ENCODE peak calls at places on chromosomes 6 and 20, in four cellular contexts. D is kidney, I is prostate gland, K is hepatocyte. G is an unnamed sample.
A peak's percentile ranks its signal among the peaks of the same experiment; 100 is the strongest.

GRCh38 chr6:98566126-98566525 is 268.2 kb upstream of the POU3F2 start:
- DNase-seq in D (no peak), I (no peak), K (no peak), G (no peak)

GRCh38 chr6:157724138-157724537 is 98.9 kb upstream of the SNX9 start:
- DNase-seq in D (no peak), I (no peak), K (no peak), G (no peak)

GRCh38 chr6:137258170-137258569 is 39.0 kb upstream of the IFNGR1 start:
- DNase-seq in D (no peak), I (no peak), K (no peak), G (no peak)

GRCh38 chr6:157047951-157048350 is 270.8 kb downstream of the ARID1B start:
- DNase-seq in D (no peak), I (no peak), K (no peak), G (no peak)

GRCh38 chr20:11919046-11919445 is 1.4 kb downstream of the BTBD3 start:
- DNase-seq in D (no peak), I (peak; percentile 45), K (peak; percentile 26), G (no peak)

GRCh38 chr20:32980990-32981389 is 23.2 kb downstream of the SUN5 start:
- DNase-seq in D (no peak), I (no peak), K (no peak), G (no peak)

GRCh38 chr6:145603424-145603833 is 131.9 kb downstream of the EPM2A start:
- DNase-seq in D (no peak), I (no peak), K (no peak), G (no peak)

GRCh38 chr6:122491915-122492537 is 20.4 kb upstream of the SERINC1 start:
- DNase-seq in D (no peak), I (peak; percentile 47), K (peak; percentile 73), G (peak; percentile 76)

GRCh38 chr6:29995346-29995777 is 53.0 kb downstream of the HLA-A start:
- DNase-seq in D (no peak), I (no peak), K (no peak), G (no peak)

GRCh38 chr6:145668844-145669243 is 66.5 kb downstream of the EPM2A start:
- DNase-seq in D (no peak), I (no peak), K (no peak), G (no peak)

GRCh38 chr6:48419992-48420391 is 309.0 kb upstream of the PTCHD4 start:
- DNase-seq in D (no peak), I (no peak), K (no peak), G (no peak)

GRCh38 chr6:79609225-79609595 is 21.9 kb upstream of the SH3BGRL2 start:
- DNase-seq in D (no peak), I (no peak), K (no peak), G (no peak)

GRCh38 chr6:138477913-138478539 is 21.3 kb downstream of the NHSL1 start:
- DNase-seq in D (no peak), I (peak; percentile 19), K (no peak), G (no peak)

GRCh38 chr20:41344938-41345728 is 4.5 kb downstream of the LPIN3 start:
- DNase-seq in D (peak; percentile 26), I (no peak), K (no peak), G (no peak)

GRCh38 chr6:134169881-134170486 is 117.6 kb upstream of the SLC2A12 start:
- DNase-seq in D (no peak), I (no peak), K (no peak), G (no peak)

GRCh38 chr6:134171517-134171916 is 119.1 kb upstream of the SLC2A12 start:
- DNase-seq in D (no peak), I (no peak), K (no peak), G (no peak)

GRCh38 chr6:134172020-134172766 is 119.8 kb upstream of the SLC2A12 start:
- DNase-seq in D (no peak), I (no peak), K (no peak), G (no peak)

GRCh38 chr6:134168580-134169223 is 116.3 kb upstream of the SLC2A12 start:
- DNase-seq in D (no peak), I (no peak), K (no peak), G (no peak)

DNA sequence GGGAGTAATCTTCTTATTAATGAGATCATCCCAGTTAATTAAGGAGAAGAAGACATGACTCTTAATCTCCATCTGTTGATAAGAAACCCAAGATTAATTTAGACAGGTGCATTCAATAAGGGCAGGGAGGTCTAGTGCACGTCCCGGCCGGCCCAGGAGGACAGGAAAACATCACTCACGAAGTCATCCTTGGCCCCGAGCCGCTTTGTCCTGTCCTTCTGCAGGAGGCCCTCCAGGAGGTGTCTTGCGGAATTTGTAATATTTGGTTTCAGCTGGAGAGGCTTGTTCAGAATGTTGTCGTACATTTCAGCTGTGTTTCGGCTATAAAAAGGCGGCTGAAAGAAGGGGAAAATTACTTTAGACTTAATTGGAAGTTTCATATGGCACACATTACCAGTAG is 118.4 kb upstream of the SLC2A12 start:
- DNase-seq in D (no peak), I (no peak), K (no peak), G (no peak)
- H3K4me1 ChIP-seq in D (peaks cover 19% of the 10 kb centered on the region), I (peaks cover 7% of the 10 kb centered on the region), K (peaks cover 7% of the 10 kb centered on the region), G (peaks cover 3% of the 10 kb centered on the region)

GRCh38 chr20:23125159-23125558 is 39.0 kb upstream of the CD93 start:
- DNase-seq in D (no peak), I (no peak), K (no peak), G (peak; percentile 38)

GRCh38 chr20:23123886-23124285 is 37.8 kb upstream of the CD93 start:
- DNase-seq in D (no peak), I (no peak), K (no peak), G (peak; percentile 14)

GRCh38 chr20:23127506-23128279 is 41.6 kb upstream of the CD93 start:
- DNase-seq in D (no peak), I (no peak), K (no peak), G (peak; percentile 21)

GRCh38 chr20:23126281-23127061 is 40.3 kb upstream of the CD93 start:
- DNase-seq in D (no peak), I (no peak), K (no peak), G (no peak)

DNA sequence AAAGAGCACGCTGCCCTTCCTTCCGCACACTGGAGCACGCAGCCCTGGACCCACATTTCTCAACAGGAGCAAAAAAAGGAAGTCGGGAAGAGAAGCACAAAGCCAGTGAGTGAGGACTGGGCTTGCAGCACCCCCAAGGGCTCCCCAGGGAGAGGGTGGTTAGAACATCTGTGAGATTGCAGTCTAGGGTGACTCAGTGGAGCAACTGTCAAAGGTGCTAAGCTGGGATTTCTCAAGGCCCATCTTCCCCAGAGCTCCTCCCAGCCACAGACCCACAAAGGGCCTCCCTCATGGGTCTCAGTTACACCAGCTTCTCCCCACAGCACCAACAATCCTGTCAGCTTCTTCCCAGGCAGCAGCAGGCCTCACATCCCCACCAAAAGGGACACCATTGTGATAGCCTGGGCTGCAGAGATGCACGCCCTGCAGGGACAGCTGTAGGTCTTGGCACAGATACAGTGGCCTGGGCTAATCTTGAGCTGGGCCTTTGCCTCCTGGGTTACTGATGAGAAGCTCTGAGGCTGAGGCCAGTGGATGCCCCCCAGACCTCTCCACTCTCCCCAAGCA is 39.6 kb upstream of the CD93 start:
- DNase-seq in D (peak; percentile 71), I (no peak), K (peak; percentile 48), G (no peak)
- H3K4me3 ChIP-seq in D (no peak overlapping the region), I (no peak overlapping the region), K (no peak overlapping the region), G (no peak overlapping the region)

DNA sequence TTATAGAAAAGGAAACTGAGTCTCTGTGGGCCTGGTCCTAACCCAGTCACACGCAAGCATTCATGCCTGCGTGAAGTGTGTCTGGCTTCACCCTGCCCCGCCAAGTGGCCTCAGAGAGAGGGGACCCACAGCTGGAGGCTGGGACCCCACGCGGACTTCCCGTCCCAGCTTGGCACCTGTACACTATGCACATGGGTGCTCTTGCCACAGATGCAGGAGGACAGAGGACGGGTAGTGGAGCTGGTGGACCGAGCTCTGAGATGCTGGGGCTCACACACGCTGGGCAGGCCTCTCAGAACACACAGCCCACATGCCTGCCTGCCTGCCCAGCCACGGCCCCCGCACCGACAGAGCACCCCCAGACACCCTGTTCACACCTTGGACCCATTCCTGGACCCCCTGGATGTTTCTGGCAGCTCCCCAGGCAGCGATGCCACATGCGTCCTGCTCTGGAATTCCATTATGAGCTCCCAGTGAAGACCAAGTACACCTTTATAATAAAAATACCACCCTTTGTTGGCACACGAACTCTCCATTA is 24.9 kb upstream of the SMOC2 start:
- DNase-seq in D (no peak), I (no peak), K (no peak), G (no peak)
- H3K9me3 ChIP-seq in D (no peaks in the 10 kb centered on the region), I (no peaks in the 10 kb centered on the region), K (no peaks in the 10 kb centered on the region), G (no peaks in the 10 kb centered on the region)

DNA sequence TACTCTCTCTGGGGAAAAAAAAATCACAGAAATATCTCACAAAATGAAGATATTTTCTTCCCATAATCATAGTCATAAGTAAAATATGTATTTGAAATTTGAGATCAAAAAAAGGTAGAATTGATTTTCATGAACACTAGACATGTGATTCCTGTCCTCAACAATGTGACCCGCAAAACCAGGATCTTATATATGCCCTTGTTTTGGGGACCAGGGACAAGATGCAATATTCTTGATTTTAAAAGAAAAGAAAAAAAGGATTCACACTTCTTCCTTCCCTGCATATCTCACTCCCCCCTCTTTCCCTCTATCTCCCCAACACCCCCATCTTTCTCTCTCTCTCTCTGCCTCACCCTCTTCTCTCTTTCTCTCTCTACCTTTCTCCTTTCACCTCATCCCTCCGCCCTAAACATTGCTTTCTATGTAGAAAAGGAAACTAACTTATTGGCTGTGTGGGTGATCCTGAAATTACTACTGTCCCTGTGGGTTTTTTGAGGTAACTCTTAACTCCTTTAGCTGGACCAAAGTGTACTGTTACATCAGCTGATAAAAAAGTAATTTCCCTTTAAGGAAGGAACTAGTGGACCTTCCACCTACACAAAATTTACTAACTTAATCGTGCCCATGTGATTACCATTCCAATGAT is 85.6 kb downstream of the AIG1 start:
- DNase-seq in D (no peak), I (no peak), K (no peak), G (no peak)
- H3K4me1 ChIP-seq in D (no peaks in the 10 kb centered on the region), I (no peaks in the 10 kb centered on the region), K (no peaks in the 10 kb centered on the region), G (no peaks in the 10 kb centered on the region)

DNA sequence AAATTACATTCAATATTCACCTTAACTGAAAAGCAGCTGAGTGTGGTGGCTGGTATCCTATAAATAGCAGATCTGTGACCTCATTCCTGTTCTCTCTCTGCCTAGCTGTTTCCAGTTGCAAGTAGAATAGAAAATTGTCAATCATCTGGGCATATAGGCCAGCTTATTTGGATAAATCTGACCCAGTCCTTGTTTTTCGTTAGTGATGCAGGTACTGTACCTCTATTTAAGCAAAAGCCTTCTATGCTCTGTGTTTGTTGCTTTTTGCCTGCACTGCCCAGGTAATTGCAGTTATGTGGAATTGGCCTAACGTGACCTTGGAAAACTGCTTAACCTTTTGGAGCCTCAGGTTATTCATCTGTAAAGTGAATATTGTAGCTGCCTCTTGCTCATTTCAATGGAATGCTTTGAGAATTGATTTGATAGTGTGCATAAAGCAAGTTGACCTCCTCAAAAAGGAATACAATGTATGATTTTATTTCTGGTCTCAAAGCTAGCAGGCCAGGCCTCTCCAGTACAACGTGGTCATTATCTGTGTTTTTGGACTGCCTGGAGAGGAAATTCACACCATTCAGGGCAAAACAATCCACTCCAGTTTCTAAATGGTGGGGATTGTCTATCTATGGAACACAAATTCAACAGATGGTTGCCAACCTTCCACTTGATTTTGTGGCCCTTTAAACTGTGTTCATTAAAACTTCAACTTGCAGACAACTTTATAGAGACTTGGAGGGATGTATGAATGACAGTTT is 508.7 kb upstream of the CITED2 start:
- DNase-seq in D (no peak), I (no peak), K (no peak), G (no peak)
- H3K4me3 ChIP-seq in D (no peak overlapping the region), I (no peak overlapping the region), K (no peak overlapping the region), G (no peak overlapping the region)

GRCh38 chr20:55947701-55948100 is 57.6 kb downstream of the CBLN4 start:
- DNase-seq in D (no peak), I (no peak), K (no peak), G (no peak)

DNA sequence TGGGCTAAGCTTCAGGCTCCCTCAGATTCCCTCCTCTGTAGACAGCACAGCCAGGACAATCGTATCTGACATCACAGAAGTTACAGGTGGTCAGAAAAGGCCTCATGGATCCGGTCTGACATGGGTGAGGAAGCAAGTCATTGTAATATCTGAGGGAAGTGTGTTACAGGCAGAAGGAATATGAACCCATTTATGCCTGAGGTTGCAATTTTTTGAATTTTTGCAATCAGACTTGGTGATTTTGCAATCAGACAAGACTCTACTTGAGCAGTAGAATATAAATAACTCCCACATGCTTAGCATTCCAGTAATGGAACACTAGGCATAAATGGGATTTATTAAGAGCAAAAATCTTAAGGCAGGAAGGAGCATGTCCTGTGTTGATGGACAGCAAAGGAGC is 52.1 kb downstream of the CBLN4 start:
- DNase-seq in D (no peak), I (no peak), K (no peak), G (no peak)
- H3K9me3 ChIP-seq in D (no peaks in the 10 kb centered on the region), I (no peaks in the 10 kb centered on the region), K (no peaks in the 10 kb centered on the region), G (peaks cover 3% of the 10 kb centered on the region)